ENCODE peak calls at places on chromosomes 3 and 15, in eight cellular contexts. One of them, this sample, is unnamed.

GRCh38 chr3:31981206-31982181 is at the start of the genes OSBPL10 and ZNF860:
- DNase-seq in suprapubic skin: peak; percentile 90
- DNase-seq in ovary: peak; percentile 95
- DNase-seq in H1: peak; percentile 87
- DNase-seq in WERI-Rb-1: peak; percentile 73
- DNase-seq in neural crest cell: no peak
- DNase-seq in right lobe of liver: peak; percentile 78
- DNase-seq in HepG2: peak; percentile 73
- DNase-seq in this sample: peak; percentile 27

GRCh38 chr3:160259589-160259988 is 34.4 kb downstream of the C3orf80 start:
- DNase-seq in suprapubic skin: no peak
- DNase-seq in ovary: no peak
- DNase-seq in H1: no peak
- DNase-seq in WERI-Rb-1: no peak
- DNase-seq in neural crest cell: no peak
- DNase-seq in right lobe of liver: no peak
- DNase-seq in HepG2: no peak
- DNase-seq in this sample: no peak

GRCh38 chr3:134075568-134075825 is 45.8 kb upstream of the SLCO2A1 start:
- DNase-seq in suprapubic skin: no peak
- DNase-seq in ovary: no peak
- DNase-seq in H1: peak; percentile 20
- DNase-seq in WERI-Rb-1: no peak
- DNase-seq in neural crest cell: no peak
- DNase-seq in right lobe of liver: no peak
- DNase-seq in HepG2: no peak
- DNase-seq in this sample: no peak

GRCh38 chr15:55186331-55186730 is 10.4 kb downstream of the RSL24D1 start:
- DNase-seq in suprapubic skin: no peak
- DNase-seq in ovary: no peak
- DNase-seq in H1: no peak
- DNase-seq in WERI-Rb-1: no peak
- DNase-seq in neural crest cell: no peak
- DNase-seq in right lobe of liver: no peak
- DNase-seq in HepG2: no peak
- DNase-seq in this sample: no peak

GRCh38 chr15:91652610-91653207 is 200.8 kb upstream of the SLCO3A1 start:
- DNase-seq in suprapubic skin: no peak
- DNase-seq in ovary: no peak
- DNase-seq in H1: no peak
- DNase-seq in WERI-Rb-1: no peak
- DNase-seq in neural crest cell: no peak
- DNase-seq in right lobe of liver: no peak
- DNase-seq in HepG2: no peak
- DNase-seq in this sample: no peak

GRCh38 chr15:33200903-33201302 is 6.4 kb upstream of the FMN1 start:
- DNase-seq in suprapubic skin: no peak
- DNase-seq in ovary: no peak
- DNase-seq in H1: no peak
- DNase-seq in WERI-Rb-1: peak; percentile 81
- DNase-seq in neural crest cell: no peak
- DNase-seq in right lobe of liver: no peak
- DNase-seq in HepG2: no peak
- DNase-seq in this sample: no peak

GRCh38 chr15:29053661-29054131 is 167.9 kb downstream of the APBA2 start:
- DNase-seq in suprapubic skin: no peak
- DNase-seq in ovary: no peak
- DNase-seq in H1: no peak
- DNase-seq in WERI-Rb-1: no peak
- DNase-seq in neural crest cell: no peak
- DNase-seq in right lobe of liver: no peak
- DNase-seq in HepG2: no peak
- DNase-seq in this sample: no peak

GRCh38 chr3:149342413-149343340 is 9.2 kb upstream of the TM4SF18 start:
- DNase-seq in suprapubic skin: no peak
- DNase-seq in ovary: no peak
- DNase-seq in H1: no peak
- DNase-seq in WERI-Rb-1: no peak
- DNase-seq in neural crest cell: no peak
- DNase-seq in right lobe of liver: no peak
- DNase-seq in HepG2: no peak
- DNase-seq in this sample: no peak

GRCh38 chr3:125165189-125165947 is 47.2 kb downstream of the SLC12A8 start:
- DNase-seq in suprapubic skin: no peak
- DNase-seq in ovary: peak; percentile 35
- DNase-seq in H1: peak; percentile 73
- DNase-seq in WERI-Rb-1: peak; percentile 51
- DNase-seq in neural crest cell: peak; percentile 43
- DNase-seq in right lobe of liver: peak; percentile 54
- DNase-seq in HepG2: peak; percentile 34
- DNase-seq in this sample: peak; percentile 51

GRCh38 chr3:125166581-125166980 is 46.0 kb downstream of the SLC12A8 start:
- DNase-seq in suprapubic skin: no peak
- DNase-seq in ovary: no peak
- DNase-seq in H1: no peak
- DNase-seq in WERI-Rb-1: no peak
- DNase-seq in neural crest cell: no peak
- DNase-seq in right lobe of liver: no peak
- DNase-seq in HepG2: no peak
- DNase-seq in this sample: no peak

GRCh38 chr3:125165948-125166553 is 46.5 kb downstream of the SLC12A8 start:
- DNase-seq in suprapubic skin: no peak
- DNase-seq in ovary: no peak
- DNase-seq in H1: no peak
- DNase-seq in WERI-Rb-1: no peak
- DNase-seq in neural crest cell: no peak
- DNase-seq in right lobe of liver: no peak
- DNase-seq in HepG2: no peak
- DNase-seq in this sample: no peak

GRCh38 chr3:125161607-125162219 is 50.8 kb downstream of the SLC12A8 start:
- DNase-seq in suprapubic skin: no peak
- DNase-seq in ovary: no peak
- DNase-seq in H1: no peak
- DNase-seq in WERI-Rb-1: no peak
- DNase-seq in neural crest cell: no peak
- DNase-seq in right lobe of liver: no peak
- DNase-seq in HepG2: no peak
- DNase-seq in this sample: no peak

DNA sequence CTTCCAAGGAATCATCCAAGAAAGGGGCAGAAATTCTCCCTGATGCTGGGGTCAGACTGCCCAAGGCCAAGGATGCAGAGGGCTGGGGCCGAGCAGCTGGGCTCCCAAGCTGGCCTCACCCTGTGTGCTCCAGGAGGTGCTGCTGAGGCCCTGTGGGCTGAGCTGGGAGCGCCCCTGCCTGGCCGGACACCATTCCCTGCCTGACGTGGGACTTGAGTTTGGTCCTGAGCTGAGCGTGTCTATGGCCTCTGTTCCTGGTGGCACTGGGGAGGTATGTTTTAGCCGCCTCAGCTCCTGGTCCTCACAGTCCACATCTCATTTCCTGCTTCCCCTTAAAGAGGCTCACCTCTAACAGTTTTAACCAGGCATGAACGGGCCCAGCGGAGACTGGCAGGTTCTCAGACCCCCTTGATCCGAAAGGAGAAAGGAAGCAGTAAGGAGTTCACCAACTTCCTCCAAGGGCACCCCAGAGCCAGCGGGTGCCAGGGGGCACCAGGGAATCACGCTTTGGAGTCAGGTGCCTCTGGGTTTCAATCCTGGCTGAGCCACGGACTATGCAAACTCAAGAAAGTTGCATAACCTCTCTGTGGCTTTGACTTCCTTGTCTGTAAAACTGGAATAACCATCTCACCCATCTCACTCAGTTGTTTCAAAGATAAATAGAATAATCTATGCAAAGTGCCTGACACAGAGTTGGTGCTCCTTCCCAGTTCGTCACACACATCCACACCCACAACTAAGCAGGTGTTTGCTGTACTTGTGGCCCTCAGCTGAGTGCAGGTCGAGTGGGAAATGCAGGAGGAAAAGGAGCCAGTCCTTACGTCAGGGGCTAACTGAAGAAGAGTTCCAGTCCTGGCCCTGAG is 48.6 kb downstream of the SLC12A8 start:
- DNase-seq in suprapubic skin: no peak
- DNase-seq in ovary: no peak
- DNase-seq in H1: no peak
- DNase-seq in WERI-Rb-1: peak; percentile 86
- DNase-seq in neural crest cell: no peak
- DNase-seq in right lobe of liver: peak; percentile 53
- DNase-seq in HepG2: peak; percentile 31
- DNase-seq in this sample: no peak
- TF ChIP-seq CTCF in suprapubic skin: no peak
- TF ChIP-seq CTCF in ovary: no peak
- TF ChIP-seq CTCF in H1: peak; percentile 89
- TF ChIP-seq CTCF in WERI-Rb-1: peak; percentile 94
- TF ChIP-seq CTCF in neural crest cell: no peak
- TF ChIP-seq CTCF in right lobe of liver: no peak
- TF ChIP-seq CTCF in HepG2: peak; percentile 84
- TF ChIP-seq CTCF in this sample: no peak

GRCh38 chr3:66237551-66237950 is 16.8 kb downstream of the SLC25A26 start:
- DNase-seq in suprapubic skin: no peak
- DNase-seq in ovary: no peak
- DNase-seq in H1: no peak
- DNase-seq in WERI-Rb-1: no peak
- DNase-seq in neural crest cell: no peak
- DNase-seq in right lobe of liver: no peak
- DNase-seq in HepG2: no peak
- DNase-seq in this sample: no peak

GRCh38 chr3:66241466-66241865 is 20.7 kb downstream of the SLC25A26 start:
- DNase-seq in suprapubic skin: no peak
- DNase-seq in ovary: no peak
- DNase-seq in H1: no peak
- DNase-seq in WERI-Rb-1: no peak
- DNase-seq in neural crest cell: no peak
- DNase-seq in right lobe of liver: no peak
- DNase-seq in HepG2: no peak
- DNase-seq in this sample: no peak

GRCh38 chr3:66239513-66240135 is 18.8 kb downstream of the SLC25A26 start:
- DNase-seq in suprapubic skin: no peak
- DNase-seq in ovary: no peak
- DNase-seq in H1: no peak
- DNase-seq in WERI-Rb-1: no peak
- DNase-seq in neural crest cell: no peak
- DNase-seq in right lobe of liver: no peak
- DNase-seq in HepG2: no peak
- DNase-seq in this sample: no peak

GRCh38 chr3:66233033-66233432 is 12.2 kb downstream of the SLC25A26 start:
- DNase-seq in suprapubic skin: no peak
- DNase-seq in ovary: no peak
- DNase-seq in H1: no peak
- DNase-seq in WERI-Rb-1: no peak
- DNase-seq in neural crest cell: no peak
- DNase-seq in right lobe of liver: no peak
- DNase-seq in HepG2: no peak
- DNase-seq in this sample: no peak

DNA sequence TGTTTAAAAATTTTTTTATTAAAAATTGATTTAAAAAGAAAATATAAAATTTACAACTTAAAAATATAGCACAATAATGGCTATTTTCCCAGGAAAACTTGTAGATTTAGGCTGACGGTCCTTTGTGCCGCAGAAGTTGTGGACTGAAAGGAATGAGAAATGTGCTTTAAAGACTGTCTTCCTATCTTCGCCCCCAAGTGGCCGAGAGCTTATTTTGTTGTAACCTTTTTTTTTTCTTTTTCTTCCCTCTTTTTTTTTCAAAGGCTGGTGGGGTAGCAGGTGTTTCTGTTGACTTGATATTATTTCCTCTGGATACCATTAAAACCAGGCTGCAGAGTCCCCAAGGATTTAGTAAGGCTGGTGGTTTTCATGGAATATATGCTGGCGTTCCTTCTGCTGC is 15.5 kb downstream of the SLC25A26 start:
- DNase-seq in suprapubic skin: no peak
- DNase-seq in ovary: no peak
- DNase-seq in H1: no peak
- DNase-seq in WERI-Rb-1: no peak
- DNase-seq in neural crest cell: no peak
- DNase-seq in right lobe of liver: no peak
- DNase-seq in HepG2: peak; percentile 17
- DNase-seq in this sample: peak; percentile 18
- TF ChIP-seq CTCF in suprapubic skin: no peak
- TF ChIP-seq CTCF in ovary: no peak
- TF ChIP-seq CTCF in H1: peak; percentile 19
- TF ChIP-seq CTCF in WERI-Rb-1: peak; percentile 6
- TF ChIP-seq CTCF in neural crest cell: peak; percentile 57
- TF ChIP-seq CTCF in right lobe of liver: no peak
- TF ChIP-seq CTCF in HepG2: no peak
- TF ChIP-seq CTCF in this sample: peak; percentile 46

GRCh38 chr15:67544475-67544874 is 2.0 kb downstream of the MAP2K5 start:
- DNase-seq in suprapubic skin: no peak
- DNase-seq in ovary: no peak
- DNase-seq in H1: no peak
- DNase-seq in WERI-Rb-1: no peak
- DNase-seq in neural crest cell: no peak
- DNase-seq in right lobe of liver: no peak
- DNase-seq in HepG2: no peak
- DNase-seq in this sample: no peak

GRCh38 chr15:67542192-67542461 is 376 bp upstream of the MAP2K5 start:
- DNase-seq in suprapubic skin: no peak
- DNase-seq in ovary: no peak
- DNase-seq in H1: no peak
- DNase-seq in WERI-Rb-1: no peak
- DNase-seq in neural crest cell: no peak
- DNase-seq in right lobe of liver: no peak
- DNase-seq in HepG2: no peak
- DNase-seq in this sample: no peak

GRCh38 chr15:67542462-67543347 is at the start of gene MAP2K5:
- DNase-seq in suprapubic skin: peak; percentile 93
- DNase-seq in ovary: peak; percentile 86
- DNase-seq in H1: peak; percentile 87
- DNase-seq in WERI-Rb-1: peak; percentile 86
- DNase-seq in neural crest cell: peak; percentile 65
- DNase-seq in right lobe of liver: peak; percentile 93
- DNase-seq in HepG2: peak; percentile 48
- DNase-seq in this sample: peak; percentile 84

GRCh38 chr15:67545864-67546263 is 3.4 kb downstream of the MAP2K5 start:
- DNase-seq in suprapubic skin: no peak
- DNase-seq in ovary: no peak
- DNase-seq in H1: no peak
- DNase-seq in WERI-Rb-1: no peak
- DNase-seq in neural crest cell: no peak
- DNase-seq in right lobe of liver: no peak
- DNase-seq in HepG2: no peak
- DNase-seq in this sample: no peak

DNA sequence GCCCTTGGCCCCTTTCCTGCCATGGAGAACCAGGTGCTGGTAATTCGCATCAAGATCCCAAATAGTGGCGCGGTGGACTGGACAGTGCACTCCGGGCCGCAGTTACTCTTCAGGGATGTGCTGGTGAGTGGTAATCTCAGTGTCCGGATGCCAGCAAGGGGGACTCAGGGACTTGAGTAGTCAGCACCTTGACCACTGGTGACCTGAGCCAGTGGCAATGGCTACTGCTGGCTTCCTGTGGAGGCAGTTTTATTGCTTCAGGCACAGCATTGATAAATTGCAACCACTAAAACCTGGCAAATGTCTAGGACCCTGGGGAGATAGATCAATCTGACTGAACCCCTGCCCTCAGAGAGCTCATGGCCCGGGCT is 830 bp downstream of the MAP2K5 start:
- DNase-seq in suprapubic skin: no peak
- DNase-seq in ovary: no peak
- DNase-seq in H1: no peak
- DNase-seq in WERI-Rb-1: no peak
- DNase-seq in neural crest cell: no peak
- DNase-seq in right lobe of liver: no peak
- DNase-seq in HepG2: no peak
- DNase-seq in this sample: peak; percentile 19
- TF ChIP-seq CTCF in suprapubic skin: no peak
- TF ChIP-seq CTCF in ovary: no peak
- TF ChIP-seq CTCF in H1: no peak
- TF ChIP-seq CTCF in WERI-Rb-1: no peak
- TF ChIP-seq CTCF in neural crest cell: no peak
- TF ChIP-seq CTCF in right lobe of liver: no peak
- TF ChIP-seq CTCF in HepG2: no peak
- TF ChIP-seq CTCF in this sample: no peak

GRCh38 chr3:157961665-157962064 is 144.6 kb downstream of the SHOX2 start:
- DNase-seq in suprapubic skin: no peak
- DNase-seq in ovary: no peak
- DNase-seq in H1: no peak
- DNase-seq in WERI-Rb-1: no peak
- DNase-seq in neural crest cell: no peak
- DNase-seq in right lobe of liver: no peak
- DNase-seq in HepG2: no peak
- DNase-seq in this sample: no peak
- TF ChIP-seq CTCF in suprapubic skin: no peak
- TF ChIP-seq CTCF in ovary: no peak
- TF ChIP-seq CTCF in H1: no peak
- TF ChIP-seq CTCF in WERI-Rb-1: no peak
- TF ChIP-seq CTCF in neural crest cell: no peak
- TF ChIP-seq CTCF in right lobe of liver: no peak
- TF ChIP-seq CTCF in HepG2: no peak
- TF ChIP-seq CTCF in this sample: no peak

This sample was measured in glutamatergic neuron.